ENCODE peak calls at places on chromosomes 12 and 14, in five cellular contexts. G is stomach, P is right lobe of liver, N is heart left ventricle, A is body of pancreas. Y is an unnamed sample.

GRCh38 chr12:112190626-112191025 is 65.3 kb downstream of the TRAFD1 start:
- DNase-seq in P (no peak), A (peak; percentile 61), G (peak; percentile 75), N (no peak), Y (peak; percentile 30)

GRCh38 chr12:125683748-125684381 is 618.6 kb downstream of the AACS start:
- DNase-seq in N (no peak), A (peak; percentile 31), P (peak; percentile 85), G (peak; percentile 70), Y (peak; percentile 42)

GRCh38 chr12:25705256-25705655 is 152.2 kb upstream of the LMNTD1 start:
- DNase-seq in N (no peak), A (no peak), G (no peak), P (no peak), Y (no peak)

GRCh38 chr14:72560331-72560730 is 333.6 kb downstream of the DPF3 start:
- DNase-seq in P (no peak), A (peak; percentile 4), N (peak; percentile 27), G (peak; percentile 33), Y (no peak)

GRCh38 chr14:44505588-44505987 is 1.5 kb downstream of the FSCB start:
- DNase-seq in P (no peak), N (no peak), G (no peak), A (no peak), Y (no peak)

GRCh38 chr14:78448483-78449094 is 278.4 kb downstream of the NRXN3 start:
- DNase-seq in N (peak; percentile 16), A (peak; percentile 41), P (no peak), G (peak; percentile 53), Y (peak; percentile 43)

GRCh38 chr14:20184181-20184580 is 6.5 kb upstream of the OR11G2 start:
- DNase-seq in A (no peak), N (no peak), P (no peak), G (no peak), Y (no peak)

GRCh38 chr12:98397323-98398105 is 117.9 kb upstream of the TMPO start:
- DNase-seq in A (peak; percentile 83), N (peak; percentile 76), P (peak; percentile 82), G (peak; percentile 84), Y (peak; percentile 79)

GRCh38 chr14:72675126-72675525 is 218.8 kb downstream of the DPF3 start:
- DNase-seq in N (no peak), P (no peak), A (no peak), G (no peak), Y (no peak)

GRCh38 chr14:91511014-91511466 is 930 bp upstream of the PPP4R3A start:
- DNase-seq in G (no peak), N (no peak), P (no peak), A (no peak), Y (no peak)

GRCh38 chr12:120352117-120352516 is 16.8 kb downstream of the MSI1 start:
- DNase-seq in G (no peak), A (no peak), N (no peak), P (no peak), Y (no peak)

GRCh38 chr12:126430921-126431320 is 1365.7 kb downstream of the AACS start:
- DNase-seq in N (no peak), A (no peak), P (no peak), G (no peak), Y (no peak)

GRCh38 chr12:106079148-106079738 is 59.5 kb downstream of the NUAK1 start:
- DNase-seq in N (no peak), P (no peak), A (no peak), G (no peak), Y (no peak)

GRCh38 chr12:113961921-113962710 is 4.0 kb downstream of the RBM19 start:
- DNase-seq in A (no peak), G (no peak), N (no peak), P (no peak), Y (no peak)

GRCh38 chr12:121001841-121002483 is 14.3 kb downstream of the C12orf43 start:
- DNase-seq in N (no peak), A (no peak), G (no peak), P (no peak), Y (no peak)

GRCh38 chr14:104510216-104510615 is 69.3 kb upstream of the C14orf180 start:
- DNase-seq in N (no peak), P (no peak), G (no peak), A (no peak), Y (no peak)

GRCh38 chr12:105552056-105552455 is 221.6 kb downstream of the C12orf75 start:
- DNase-seq in A (no peak), P (no peak), G (no peak), N (no peak), Y (no peak)

GRCh38 chr14:104818714-104819161 is 17.8 kb downstream of the ZBTB42 start:
- DNase-seq in P (no peak), G (peak; percentile 20), N (peak; percentile 3), A (no peak), Y (no peak)

GRCh38 chr12:24600996-24601395 is 347.9 kb downstream of the BCAT1 start:
- DNase-seq in A (no peak), P (no peak), N (no peak), G (no peak), Y (no peak)

GRCh38 chr12:69069479-69069878 is 136.5 kb upstream of the CPM start:
- DNase-seq in P (no peak), N (no peak), A (no peak), G (no peak), Y (no peak)

GRCh38 chr12:124863409-124864325 is at the start of gene SCARB1:
- DNase-seq in G (peak; percentile 86), A (peak; percentile 88), P (peak; percentile 94), N (peak; percentile 85), Y (peak; percentile 83)

GRCh38 chr12:122894173-122895121 is 1.5 kb downstream of the VPS37B start:
- DNase-seq in G (peak; percentile 89), N (no peak), P (no peak), A (peak; percentile 55), Y (peak; percentile 75)

GRCh38 chr12:56293785-56294184 is 6.3 kb downstream of the CS start:
- DNase-seq in G (no peak), A (no peak), N (no peak), P (no peak), Y (no peak)
- H3K27ac ChIP-seq in G (no peak overlapping the region), A (no peak overlapping the region), N (no peak overlapping the region), P (no peak overlapping the region), Y (no peak overlapping the region)

GRCh38 chr12:53751336-53752191 is at the start of gene CISTR:
- DNase-seq in P (no peak), A (peak; percentile 32), N (peak; percentile 29), G (no peak), Y (peak; percentile 61)
- TF ChIP-seq POLR2A in P (no peak), A (peak; percentile 44), N (no peak), G (no peak), Y (peak; percentile 64)

DNA sequence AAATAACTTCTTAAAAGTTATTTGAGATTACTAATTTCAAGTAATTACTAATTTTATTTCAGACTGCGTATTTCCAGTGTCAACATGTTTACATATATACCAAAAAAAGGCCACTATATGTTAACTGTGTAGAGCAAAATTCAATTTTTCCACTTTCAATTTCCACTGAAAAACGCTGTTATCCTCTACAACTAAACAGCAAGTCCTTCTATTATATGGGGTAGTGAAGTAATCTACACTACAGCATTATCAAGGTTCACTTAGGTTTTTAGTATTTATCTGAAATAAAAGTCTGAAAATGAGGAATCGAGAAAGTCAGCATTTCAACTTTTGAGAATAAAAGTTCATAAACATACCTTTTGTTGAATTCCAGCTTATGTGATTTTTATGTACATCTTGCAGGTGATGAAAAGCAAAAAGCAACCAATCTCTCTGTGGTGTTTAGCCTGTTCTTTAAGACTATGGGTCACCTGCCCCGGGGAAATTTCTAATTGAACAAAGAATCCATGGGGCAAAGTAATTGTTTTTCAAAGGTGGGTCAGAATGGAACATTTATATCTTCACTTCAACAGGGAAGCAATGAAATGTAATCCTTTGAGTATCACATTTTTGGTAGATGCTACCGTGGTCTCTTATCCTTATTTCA is 3.3 kb downstream of the BTG1 start:
- DNase-seq in A (no peak), G (no peak), P (no peak), N (no peak), Y (no peak)
- H3K27ac ChIP-seq in A (no peak overlapping the region), G (peak overlapping the region; percentile 99), P (peak overlapping the region; percentile 99), N (peak overlapping the region; percentile 97), Y (peak overlapping the region; percentile 100)

GRCh38 chr12:101935769-101936741 is 58.7 kb downstream of the DRAM1 start:
- DNase-seq in N (peak; percentile 59), A (peak; percentile 26), G (no peak), P (no peak), Y (peak; percentile 15)
- TF ChIP-seq POLR2A in N (no peak), A (no peak), G (no peak), P (no peak), Y (no peak)

DNA sequence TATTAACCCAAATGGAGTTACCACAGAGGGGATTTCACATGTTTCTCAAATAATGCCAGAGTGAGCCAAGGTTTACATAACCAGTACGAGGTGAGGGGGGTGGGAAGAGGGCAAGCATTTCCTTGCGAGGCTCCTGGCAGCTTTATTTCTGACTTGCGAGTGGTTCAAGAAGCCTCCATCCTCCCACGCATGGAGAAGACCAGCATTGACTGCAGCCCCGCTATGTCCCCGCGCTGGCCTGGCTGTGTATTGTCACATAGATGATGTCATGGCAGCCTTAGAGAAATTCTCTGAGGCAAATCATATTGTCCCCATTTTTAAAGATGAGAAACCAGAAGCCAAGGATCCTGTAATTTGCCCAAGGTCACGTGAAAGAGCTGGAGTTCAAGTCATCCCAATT is 188.2 kb downstream of the CACNA1C start:
- DNase-seq in N (no peak), P (no peak), G (no peak), A (no peak), Y (no peak)
- H3K27ac ChIP-seq in N (peak overlapping the region; percentile 87), P (no peak overlapping the region), G (no peak overlapping the region), A (no peak overlapping the region), Y (no peak overlapping the region)

DNA sequence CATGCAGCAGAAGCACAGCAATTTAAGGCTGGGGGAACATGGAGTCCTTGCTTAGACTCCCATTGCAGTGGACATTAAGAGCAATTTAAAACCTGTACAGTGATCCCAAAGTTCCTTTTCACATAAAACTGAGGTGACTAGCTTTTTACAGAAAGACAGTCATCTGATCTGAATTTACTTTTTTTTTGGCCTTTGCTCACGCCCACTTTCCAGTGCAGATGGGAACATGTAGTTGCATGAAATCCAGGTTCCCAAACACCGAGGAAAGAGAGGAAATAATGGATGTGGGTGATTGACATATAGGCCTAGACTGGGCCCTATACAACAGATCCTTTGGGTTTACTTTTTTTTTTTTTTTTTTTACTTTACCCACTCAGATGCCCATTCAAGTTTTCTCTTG is 126.4 kb upstream of the PTPRB start:
- DNase-seq in A (no peak), P (no peak), N (no peak), G (no peak), Y (no peak)
- TF ChIP-seq POLR2A in A (no peak), P (no peak), N (no peak), G (no peak), Y (no peak)

Y was measured in thyroid gland.